ENCODE peak calls at places on chromosomes 2 and 18, in ten cellular contexts. I is GM13976; P is NCI-H1930; W is T-helper 17 cell; G is stimulated activated CD4-positive, alpha-beta T cell treated with anti-CD3 and anti-CD28 coated beads, TNF-alpha, amount 100 ng/mL, for 1 hour; E is AG09309; A is left cardiac atrium; S is stimulated activated naive CD4-positive, alpha-beta T cell; J is caudate nucleus; K is activated effector memory CD4-positive, alpha-beta T cell treated with anti-CD3 and anti-CD28 coated beads, Interleukin-2, amount 50 U/mL, for 16 hours. F is an unnamed sample.

GRCh38 chr2:25342372-25343186 is 854 bp upstream of the DNMT3A start:
- DNase-seq in P (peak; percentile 82), S (peak; percentile 70), A (peak; percentile 86), K (peak; percentile 93), J (peak; percentile 76), W (peak; percentile 73), G (peak; percentile 37), E (peak; percentile 28), I (peak; percentile 94), F (peak; percentile 93)

GRCh38 chr2:158507141-158507540 is 50.4 kb downstream of the PKP4 start:
- DNase-seq in J (no peak), A (no peak), G (no peak), I (peak; percentile 20), K (no peak), P (no peak), W (no peak), S (no peak), E (no peak), F (peak; percentile 17)

GRCh38 chr2:32739679-32740078 is 111.8 kb downstream of the TTC27 start:
- DNase-seq in J (no peak), A (no peak), E (no peak), P (no peak), W (no peak), G (no peak), I (no peak), S (no peak), K (no peak), F (no peak)

GRCh38 chr2:60468390-60469085 is 84.9 kb downstream of the BCL11A start:
- DNase-seq in I (no peak), W (no peak), K (no peak), E (peak; percentile 43), A (no peak), P (no peak), G (no peak), S (no peak), J (no peak), F (no peak)

GRCh38 chr2:202780514-202781021 is 91.0 kb downstream of the ICA1L start:
- DNase-seq in I (peak; percentile 42), E (no peak), G (no peak), A (no peak), W (no peak), K (no peak), J (no peak), P (no peak), S (no peak), F (peak; percentile 31)

GRCh38 chr2:238097988-238098853 is 1.9 kb upstream of the ESPNL start:
- DNase-seq in J (no peak), W (peak; percentile 48), I (peak; percentile 88), G (no peak), P (peak; percentile 38), E (no peak), A (peak; percentile 82), S (no peak), K (peak; percentile 70), F (peak; percentile 82)

GRCh38 chr2:232026941-232027340 is 65.4 kb downstream of the DIS3L2 start:
- DNase-seq in E (no peak), K (no peak), A (no peak), P (no peak), G (no peak), S (no peak), W (no peak), I (peak; percentile 45), J (no peak), F (peak; percentile 48)

GRCh38 chr2:166125557-166125956 is 2.3 kb downstream of the SCN1A start:
- DNase-seq in I (no peak), S (no peak), G (no peak), P (no peak), A (no peak), K (no peak), W (no peak), J (no peak), E (no peak), F (no peak)

GRCh38 chr2:34112161-34112560 is 513.1 kb upstream of the FAM98A start:
- DNase-seq in S (no peak), W (no peak), J (no peak), K (no peak), A (no peak), I (no peak), E (no peak), G (no peak), P (no peak), F (no peak)

GRCh38 chr2:13093644-13094043 is 376.9 kb downstream of the TRIB2 start:
- DNase-seq in J (no peak), K (no peak), A (no peak), W (no peak), I (no peak), P (no peak), S (no peak), G (no peak), E (no peak), F (no peak)

GRCh38 chr18:40365526-40365925 is 1589.5 kb upstream of the PIK3C3 start:
- DNase-seq in A (no peak), E (no peak), K (no peak), I (no peak), J (no peak), G (no peak), W (no peak), P (no peak), S (no peak), F (no peak)

GRCh38 chr2:100104718-100105677 is 37.4 kb downstream of the AFF3 start:
- DNase-seq in P (no peak), W (peak; percentile 10), A (peak; percentile 28), I (peak; percentile 62), K (peak; percentile 65), S (peak; percentile 29), J (no peak), G (no peak), E (no peak), F (peak; percentile 25)

GRCh38 chr2:643334-643733 is 33.9 kb downstream of the TMEM18 start:
- DNase-seq in P (no peak), A (no peak), W (no peak), K (peak; percentile 50), E (no peak), J (no peak), I (no peak), G (no peak), S (no peak), F (no peak)

GRCh38 chr18:25873833-25874232 is 216.6 kb downstream of the SS18 start:
- DNase-seq in A (no peak), P (no peak), K (no peak), I (no peak), W (no peak), E (no peak), J (no peak), G (no peak), S (no peak), F (no peak)

GRCh38 chr2:183389546-183390080 is 265.4 kb downstream of the NUP35 start:
- DNase-seq in J (no peak), E (no peak), K (no peak), I (no peak), P (no peak), S (no peak), W (no peak), G (no peak), A (no peak), F (no peak)

F was measured in GM10248.